ENCODE peak calls at places on chromosomes 12 and 14, in five cellular contexts. One of them, this sample, is unnamed.

GRCh38 chr12:25550186-25550585 is 2.9 kb downstream of the LMNTD1 start:
- DNase-seq in GM12865: no peak
- DNase-seq in OCI-LY7: no peak
- DNase-seq in HepG2: no peak
- DNase-seq in cardiac muscle cell: no peak
- DNase-seq in this sample: no peak

GRCh38 chr12:81077686-81078441 is at the start of gene ACSS3:
- DNase-seq in GM12865: no peak
- DNase-seq in cardiac muscle cell: peak; percentile 84
- DNase-seq in OCI-LY7: no peak
- DNase-seq in HepG2: peak; percentile 67
- DNase-seq in this sample: no peak

GRCh38 chr14:89746654-89747053 is 207.9 kb downstream of the EFCAB11 start:
- DNase-seq in cardiac muscle cell: no peak
- DNase-seq in HepG2: no peak
- DNase-seq in GM12865: peak; percentile 16
- DNase-seq in OCI-LY7: no peak
- DNase-seq in this sample: no peak

GRCh38 chr14:105532735-105533141 is 6.4 kb downstream of the TMEM121 start:
- DNase-seq in HepG2: peak; percentile 56
- DNase-seq in cardiac muscle cell: no peak
- DNase-seq in OCI-LY7: peak; percentile 74
- DNase-seq in GM12865: peak; percentile 84
- DNase-seq in this sample: peak; percentile 79

GRCh38 chr12:68410018-68410650 is 78.0 kb upstream of the MDM1 start:
- DNase-seq in cardiac muscle cell: no peak
- DNase-seq in HepG2: no peak
- DNase-seq in OCI-LY7: no peak
- DNase-seq in GM12865: no peak
- DNase-seq in this sample: no peak

GRCh38 chr14:105929327-105930081 is 403.1 kb downstream of the TMEM121 start:
- DNase-seq in GM12865: peak; percentile 51
- DNase-seq in HepG2: no peak
- DNase-seq in cardiac muscle cell: no peak
- DNase-seq in OCI-LY7: no peak
- DNase-seq in this sample: no peak

GRCh38 chr12:6452908-6453630 is 1.2 kb downstream of the TAPBPL start:
- DNase-seq in HepG2: no peak
- DNase-seq in OCI-LY7: no peak
- DNase-seq in GM12865: peak; percentile 76
- DNase-seq in cardiac muscle cell: no peak
- DNase-seq in this sample: no peak

GRCh38 chr14:105061428-105062047 is 3.7 kb downstream of the GPR132 start:
- DNase-seq in OCI-LY7: no peak
- DNase-seq in HepG2: no peak
- DNase-seq in GM12865: peak; percentile 77
- DNase-seq in cardiac muscle cell: no peak
- DNase-seq in this sample: peak; percentile 76

GRCh38 chr14:51780741-51781140 is 79.7 kb upstream of the GNG2 start:
- DNase-seq in GM12865: no peak
- DNase-seq in HepG2: no peak
- DNase-seq in OCI-LY7: no peak
- DNase-seq in cardiac muscle cell: peak; percentile 49
- DNase-seq in this sample: no peak

GRCh38 chr12:48002773-48003218 is 1.5 kb downstream of the COL2A1 start:
- DNase-seq in HepG2: no peak
- DNase-seq in OCI-LY7: no peak
- DNase-seq in GM12865: no peak
- DNase-seq in cardiac muscle cell: peak; percentile 76
- DNase-seq in this sample: no peak

GRCh38 chr14:68979021-68979721 is at the start of gene ACTN1:
- DNase-seq in HepG2: peak; percentile 94
- DNase-seq in cardiac muscle cell: peak; percentile 97
- DNase-seq in OCI-LY7: no peak
- DNase-seq in GM12865: peak; percentile 79
- DNase-seq in this sample: peak; percentile 57

GRCh38 chr14:68979722-68980552 is 835 bp upstream of the ACTN1 start:
- DNase-seq in cardiac muscle cell: peak; percentile 62
- DNase-seq in OCI-LY7: no peak
- DNase-seq in GM12865: no peak
- DNase-seq in HepG2: no peak
- DNase-seq in this sample: no peak

GRCh38 chr14:68982581-68982980 is 3.5 kb upstream of the ACTN1 start:
- DNase-seq in OCI-LY7: no peak
- DNase-seq in GM12865: no peak
- DNase-seq in HepG2: no peak
- DNase-seq in cardiac muscle cell: no peak
- DNase-seq in this sample: no peak

GRCh38 chr14:68981539-68981976 is 2.5 kb upstream of the ACTN1 start:
- DNase-seq in HepG2: no peak
- DNase-seq in OCI-LY7: no peak
- DNase-seq in cardiac muscle cell: no peak
- DNase-seq in GM12865: no peak
- DNase-seq in this sample: no peak

DNA sequence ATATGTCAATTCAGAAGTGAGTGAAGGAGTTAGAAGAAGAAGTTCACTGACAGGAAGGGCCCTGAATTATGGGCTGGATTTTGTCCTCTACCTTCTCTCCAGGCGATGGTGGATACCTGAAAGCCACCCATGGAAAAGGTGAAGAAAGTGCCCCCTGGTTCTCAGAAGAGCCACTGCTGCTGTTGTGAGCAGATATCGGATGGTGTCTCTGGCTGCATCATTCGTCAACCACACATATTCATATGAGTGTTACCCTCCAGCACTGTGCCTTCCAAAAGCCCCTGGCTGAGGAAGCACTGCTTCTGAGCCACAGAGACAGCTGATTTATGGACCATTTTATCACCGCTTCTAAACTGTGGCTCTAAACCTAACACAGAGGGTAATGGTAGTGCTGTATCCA is 2.0 kb upstream of the ACTN1 start:
- DNase-seq in GM12865: no peak
- DNase-seq in cardiac muscle cell: no peak
- DNase-seq in HepG2: no peak
- DNase-seq in OCI-LY7: no peak
- DNase-seq in this sample: no peak
- TF ChIP-seq CTCF in GM12865: no peak
- TF ChIP-seq CTCF in cardiac muscle cell: no peak
- TF ChIP-seq CTCF in HepG2: peak; percentile 9
- TF ChIP-seq CTCF in OCI-LY7: no peak
- TF ChIP-seq CTCF in this sample: no peak

GRCh38 chr14:68775614-68776126 is 17.2 kb downstream of the ZFP36L1 start:
- DNase-seq in HepG2: no peak
- DNase-seq in cardiac muscle cell: no peak
- DNase-seq in GM12865: no peak
- DNase-seq in OCI-LY7: no peak
- DNase-seq in this sample: no peak
- TF ChIP-seq CTCF in HepG2: no peak
- TF ChIP-seq CTCF in cardiac muscle cell: peak; percentile 4
- TF ChIP-seq CTCF in GM12865: peak; percentile 27
- TF ChIP-seq CTCF in OCI-LY7: peak; percentile 59
- TF ChIP-seq CTCF in this sample: no peak

DNA sequence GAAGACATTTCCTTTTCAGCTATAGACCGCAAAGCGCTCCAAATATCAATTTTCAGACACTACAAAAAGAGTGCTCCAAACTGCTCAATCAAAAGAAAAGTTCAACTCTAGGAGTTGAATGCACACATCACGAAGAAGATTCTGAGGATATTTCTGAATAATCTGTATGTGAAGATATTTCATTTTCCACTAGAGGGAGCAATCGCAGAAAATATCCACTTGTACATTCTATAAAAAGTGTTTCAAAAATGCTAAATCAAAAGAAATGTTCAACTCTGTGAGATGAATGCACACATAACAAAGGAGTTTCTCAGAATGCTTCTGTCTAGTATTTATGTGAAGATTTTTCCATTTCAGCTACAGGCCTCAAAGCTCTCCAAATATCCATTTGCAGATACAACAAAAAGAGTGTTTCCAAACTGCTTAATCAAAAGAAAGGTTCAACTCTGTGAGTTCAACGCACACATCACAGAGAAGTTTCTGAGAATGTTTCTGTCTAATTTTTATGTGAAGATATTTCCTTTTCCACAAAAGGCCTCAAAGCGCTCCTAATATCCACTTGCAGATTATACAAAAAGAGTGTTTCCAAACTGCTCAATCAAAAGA is 643.8 kb upstream of the ALG10B start:
- DNase-seq in GM12865: no peak
- DNase-seq in OCI-LY7: peak; percentile 0
- DNase-seq in cardiac muscle cell: no peak
- DNase-seq in HepG2: no peak
- DNase-seq in this sample: no peak
- TF ChIP-seq CTCF in GM12865: peak; percentile 2
- TF ChIP-seq CTCF in OCI-LY7: peak; percentile 75
- TF ChIP-seq CTCF in cardiac muscle cell: no peak
- TF ChIP-seq CTCF in HepG2: no peak
- TF ChIP-seq CTCF in this sample: peak; percentile 12

GRCh38 chr14:22472466-22472865 is 116.6 kb downstream of the DAD1 start:
- DNase-seq in cardiac muscle cell: no peak
- DNase-seq in GM12865: no peak
- DNase-seq in OCI-LY7: no peak
- DNase-seq in HepG2: no peak
- DNase-seq in this sample: no peak

GRCh38 chr14:22469541-22470303 is 119.3 kb downstream of the DAD1 start:
- DNase-seq in GM12865: no peak
- DNase-seq in cardiac muscle cell: no peak
- DNase-seq in OCI-LY7: no peak
- DNase-seq in HepG2: no peak
- DNase-seq in this sample: no peak

GRCh38 chr14:22474730-22475351 is 114.2 kb downstream of the DAD1 start:
- DNase-seq in HepG2: no peak
- DNase-seq in cardiac muscle cell: no peak
- DNase-seq in OCI-LY7: peak; percentile 44
- DNase-seq in GM12865: no peak
- DNase-seq in this sample: no peak

GRCh38 chr14:22472935-22473854 is 115.8 kb downstream of the DAD1 start:
- DNase-seq in GM12865: peak; percentile 88
- DNase-seq in HepG2: peak; percentile 56
- DNase-seq in OCI-LY7: peak; percentile 89
- DNase-seq in cardiac muscle cell: peak; percentile 60
- DNase-seq in this sample: peak; percentile 71

DNA sequence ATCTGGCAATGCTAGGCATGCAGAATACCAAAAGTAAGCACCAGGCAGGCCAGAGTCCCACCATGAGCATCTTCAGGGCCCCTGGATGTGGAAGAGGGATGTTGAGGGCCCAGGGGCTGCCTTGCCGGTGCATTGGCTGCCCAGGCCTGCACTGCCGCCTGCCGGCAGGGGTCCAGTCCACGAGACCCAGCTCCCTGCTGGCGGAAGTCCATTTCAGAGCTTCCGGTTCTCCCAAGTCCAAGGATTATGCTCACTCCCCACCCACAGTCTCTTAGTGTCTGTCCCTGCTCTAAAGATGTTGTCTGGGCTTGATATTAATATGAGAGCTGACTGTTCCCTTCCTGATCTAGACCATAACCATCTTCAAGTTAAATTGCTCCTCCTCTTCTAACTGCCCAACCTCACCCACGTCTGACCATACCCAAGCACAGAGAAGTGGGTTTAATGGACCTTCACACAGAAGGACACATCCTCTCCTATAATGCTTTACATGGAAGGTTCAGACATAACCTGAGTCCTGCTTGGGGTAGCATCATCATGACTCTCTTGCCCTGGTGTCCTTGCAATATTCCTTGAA is 117.4 kb downstream of the DAD1 start:
- DNase-seq in GM12865: peak; percentile 84
- DNase-seq in cardiac muscle cell: peak; percentile 65
- DNase-seq in OCI-LY7: peak; percentile 84
- DNase-seq in HepG2: peak; percentile 55
- DNase-seq in this sample: no peak
- TF ChIP-seq CTCF in GM12865: peak; percentile 91
- TF ChIP-seq CTCF in cardiac muscle cell: peak; percentile 83
- TF ChIP-seq CTCF in OCI-LY7: peak; percentile 91
- TF ChIP-seq CTCF in HepG2: peak; percentile 81
- TF ChIP-seq CTCF in this sample: peak; percentile 61

DNA sequence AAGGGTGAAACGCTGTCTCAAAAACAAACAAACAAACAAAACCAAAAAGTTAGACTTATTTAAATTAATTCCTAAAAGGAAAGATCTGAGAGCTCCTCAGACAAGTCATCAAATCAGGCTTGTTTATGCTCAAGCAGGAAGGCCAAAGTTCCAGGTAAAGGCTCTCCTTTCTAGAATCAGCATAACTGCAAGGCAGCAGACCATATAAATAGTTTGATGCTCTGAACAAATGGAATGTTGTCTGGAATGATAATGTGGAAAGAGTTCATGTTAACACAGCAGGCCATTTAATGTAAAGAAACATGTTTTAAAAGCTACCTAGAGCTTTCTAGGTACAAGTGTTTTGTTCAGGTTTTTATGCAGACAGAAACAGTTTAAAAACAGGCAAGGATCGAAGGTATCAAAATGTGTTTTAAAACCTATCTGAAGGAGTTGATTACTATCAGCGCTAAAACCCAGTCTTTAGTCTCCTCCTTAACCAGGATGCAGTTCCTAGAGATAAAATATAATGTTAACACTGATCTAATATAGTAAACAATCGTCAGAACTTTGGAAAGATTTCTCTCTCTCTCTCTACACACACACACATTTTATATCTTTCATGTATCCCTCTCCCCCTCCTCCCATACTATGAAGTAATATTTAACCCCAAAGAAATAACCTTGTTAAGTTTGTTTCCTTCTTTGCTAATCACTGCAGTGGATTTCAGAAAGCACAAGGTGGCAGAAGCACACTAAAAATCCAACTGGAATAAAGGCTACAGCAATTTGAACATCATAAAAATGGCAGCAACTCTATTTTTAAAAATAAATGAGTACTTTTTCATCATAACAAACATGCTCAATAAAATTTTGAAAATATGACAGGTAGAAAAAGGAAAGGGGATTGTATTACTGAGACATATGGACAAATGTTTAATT is 135.5 kb downstream of the PAWR start:
- DNase-seq in cardiac muscle cell: peak; percentile 32
- DNase-seq in HepG2: peak; percentile 62
- DNase-seq in OCI-LY7: peak; percentile 31
- DNase-seq in GM12865: peak; percentile 30
- DNase-seq in this sample: no peak
- TF ChIP-seq CTCF in cardiac muscle cell: peak; percentile 78
- TF ChIP-seq CTCF in HepG2: peak; percentile 67
- TF ChIP-seq CTCF in OCI-LY7: peak; percentile 70
- TF ChIP-seq CTCF in GM12865: peak; percentile 27
- TF ChIP-seq CTCF in this sample: peak; percentile 77